ENCODE peak calls at places on chromosomes 1 and 21, in five cellular contexts. J, S, I, O and A are unnamed samples.

GRCh38 chr1:186456731-186457255 is 4.1 kb downstream of the PDC start:
- DNase-seq in J (no peak), S (no peak), I (no peak), O (no peak), A (no peak)

GRCh38 chr1:39508857-39509305 is 17.4 kb downstream of the BMP8A start:
- DNase-seq in J (no peak), S (no peak), I (no peak), O (no peak), A (no peak)

GRCh38 chr1:52140633-52141512 is 1.0 kb upstream of the ZFYVE9 start:
- DNase-seq in J (no peak), S (no peak), I (no peak), O (peak; percentile 29), A (no peak)

GRCh38 chr21:37061926-37062591 is 10.8 kb downstream of the PIGP start:
- DNase-seq in J (no peak), S (no peak), I (no peak), O (no peak), A (no peak)

GRCh38 chr1:212139526-212140137 is 104.1 kb downstream of the DTL start:
- DNase-seq in J (no peak), S (no peak), I (no peak), O (no peak), A (no peak)

GRCh38 chr1:98084188-98084587 is 163.4 kb upstream of the DPYD start:
- DNase-seq in J (no peak), S (no peak), I (no peak), O (no peak), A (no peak)

GRCh38 chr1:168664069-168664834 is 64.8 kb downstream of the DPT start:
- DNase-seq in J (no peak), S (no peak), I (no peak), O (no peak), A (no peak)

GRCh38 chr21:15293251-15293650 is 228.5 kb upstream of the NRIP1 start:
- DNase-seq in J (peak; percentile 73), S (no peak), I (no peak), O (peak; percentile 68), A (no peak)

GRCh38 chr1:30253807-30254440 is 469.5 kb downstream of the MATN1 start:
- DNase-seq in J (no peak), S (no peak), I (no peak), O (no peak), A (no peak)

GRCh38 chr21:43269461-43269860 is 100.7 kb downstream of the CRYAA start:
- DNase-seq in J (no peak), S (peak; percentile 6), I (no peak), O (no peak), A (no peak)

GRCh38 chr1:154176341-154176740 is 15.6 kb downstream of the TPM3 start:
- DNase-seq in J (no peak), S (no peak), I (no peak), O (peak; percentile 86), A (no peak)

DNA sequence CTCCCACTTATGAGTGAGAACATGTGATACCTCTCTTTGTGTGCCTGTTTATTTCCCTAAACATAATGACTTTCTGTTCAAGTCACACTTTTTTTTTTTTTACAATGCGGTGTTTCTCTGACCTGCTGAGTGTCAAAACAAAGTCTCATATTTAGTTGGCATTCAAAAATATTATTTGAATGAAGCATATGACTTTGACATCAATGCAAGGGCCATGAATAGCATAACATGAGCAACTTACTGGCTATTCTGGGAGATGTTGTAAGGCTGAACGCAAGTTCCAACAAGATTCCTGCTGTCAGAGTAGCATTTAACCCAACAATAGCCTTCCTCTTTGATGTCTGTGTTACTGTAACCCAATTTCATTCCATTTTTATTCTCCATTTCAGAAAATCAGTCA is 2.0 kb upstream of the KRTAP19-1 start:
- DNase-seq in J (no peak), S (no peak), I (no peak), O (no peak), A (no peak)
- H3K27ac ChIP-seq in J (no peak overlapping the region), S (no peak overlapping the region), I (no peak overlapping the region), O (no peak overlapping the region), A (peak overlapping the region; percentile 66)

GRCh38 chr1:113073457-113073950 is 506 bp downstream of the LRIG2 start:
- DNase-seq in J (peak; percentile 15), S (peak; percentile 45), I (no peak), O (peak; percentile 78), A (peak; percentile 48)

GRCh38 chr1:113074237-113074636 is 1.2 kb downstream of the LRIG2 start:
- DNase-seq in J (no peak), S (no peak), I (no peak), O (peak; percentile 36), A (no peak)

GRCh38 chr1:113072757-113073456 is at the start of gene LRIG2:
- DNase-seq in J (peak; percentile 96), S (peak; percentile 99), I (peak; percentile 98), O (peak; percentile 98), A (peak; percentile 98)

GRCh38 chr1:113072141-113072756 is 749 bp upstream of the LRIG2 start:
- DNase-seq in J (no peak), S (no peak), I (no peak), O (no peak), A (no peak)
- TF ChIP-seq CTCF in J (no peak), S (no peak), I (no peak), O (no peak), A (no peak)

DNA sequence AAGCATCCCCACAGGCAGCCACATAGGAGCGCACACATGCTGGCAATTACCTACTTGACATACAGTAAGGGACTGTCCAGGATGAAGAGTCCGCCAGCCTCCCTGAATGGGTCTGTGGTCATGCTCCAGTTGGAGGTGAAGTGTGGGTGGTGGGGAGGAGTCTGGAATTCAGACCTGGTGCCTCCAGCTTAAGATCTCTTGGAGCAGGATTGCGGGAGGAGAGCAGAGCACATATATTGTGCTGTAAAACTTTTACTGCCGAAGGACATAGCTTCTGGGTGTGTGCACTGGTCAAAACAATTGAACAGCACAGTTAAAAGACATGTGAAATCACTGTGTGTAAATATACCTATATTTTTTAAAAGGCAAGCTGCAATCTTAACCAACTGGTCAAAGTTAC is 17.9 kb downstream of the STK40 start:
- DNase-seq in J (no peak), S (no peak), I (no peak), O (no peak), A (no peak)
- H3K27ac ChIP-seq in J (no peak overlapping the region), S (no peak overlapping the region), I (no peak overlapping the region), O (no peak overlapping the region), A (no peak overlapping the region)

DNA sequence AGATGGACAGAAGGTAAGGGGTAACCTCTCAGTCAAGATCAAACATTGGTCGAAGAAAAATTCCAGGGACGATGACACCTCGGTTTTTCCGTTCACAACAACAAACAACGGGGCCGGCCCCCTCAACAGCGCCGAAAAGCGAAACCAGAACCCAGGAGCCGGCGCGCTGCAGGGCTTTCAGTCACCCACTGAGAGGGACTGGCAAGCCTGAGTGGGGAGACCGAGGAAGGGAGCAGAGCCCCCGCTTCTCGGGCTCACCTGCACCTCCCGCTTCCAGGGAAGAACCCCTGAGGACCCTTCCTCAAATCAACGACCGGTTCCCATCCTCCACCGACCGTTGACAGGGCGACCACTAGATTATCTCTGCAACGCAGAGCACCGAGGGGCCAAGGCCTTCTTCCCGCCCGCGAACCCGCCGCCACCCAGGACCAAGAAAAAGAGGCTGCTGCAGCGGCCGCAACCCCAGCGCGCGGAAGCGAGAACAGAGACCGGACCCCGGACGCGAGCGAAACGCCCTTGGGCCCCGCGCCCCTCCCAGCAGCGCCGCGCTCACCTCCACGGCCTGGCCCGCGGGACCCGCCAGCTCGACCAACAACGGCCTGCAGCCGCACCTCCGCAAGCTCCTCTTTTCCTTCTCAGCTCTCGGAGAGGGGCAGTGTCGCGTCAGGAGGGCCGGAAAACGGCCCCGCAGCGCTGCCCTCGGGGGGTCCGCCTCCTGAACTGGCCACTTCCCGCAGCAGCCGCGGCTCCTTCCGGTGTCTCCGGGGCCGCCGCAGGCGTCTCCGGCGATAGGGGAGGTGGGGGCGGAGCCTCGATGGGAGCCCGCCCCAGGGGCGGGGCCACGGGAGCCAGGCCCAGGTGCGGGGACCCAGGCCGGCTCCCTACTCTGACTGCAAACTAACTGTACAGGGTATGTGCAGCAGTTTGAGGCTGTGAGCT is at the start of gene USP33:
- DNase-seq in J (no peak), S (peak; percentile 90), I (peak; percentile 92), O (peak; percentile 79), A (peak; percentile 91)
- TF ChIP-seq CTCF in J (no peak), S (peak; percentile 13), I (no peak), O (no peak), A (no peak)

GRCh38 chr1:79859212-79859948 is 852.9 kb upstream of the ADGRL4 start:
- DNase-seq in J (no peak), S (no peak), I (no peak), O (peak; percentile 97), A (no peak)
- H3K27ac ChIP-seq in J (no peak overlapping the region), S (no peak overlapping the region), I (no peak overlapping the region), O (peak overlapping the region; percentile 98), A (no peak overlapping the region)

DNA sequence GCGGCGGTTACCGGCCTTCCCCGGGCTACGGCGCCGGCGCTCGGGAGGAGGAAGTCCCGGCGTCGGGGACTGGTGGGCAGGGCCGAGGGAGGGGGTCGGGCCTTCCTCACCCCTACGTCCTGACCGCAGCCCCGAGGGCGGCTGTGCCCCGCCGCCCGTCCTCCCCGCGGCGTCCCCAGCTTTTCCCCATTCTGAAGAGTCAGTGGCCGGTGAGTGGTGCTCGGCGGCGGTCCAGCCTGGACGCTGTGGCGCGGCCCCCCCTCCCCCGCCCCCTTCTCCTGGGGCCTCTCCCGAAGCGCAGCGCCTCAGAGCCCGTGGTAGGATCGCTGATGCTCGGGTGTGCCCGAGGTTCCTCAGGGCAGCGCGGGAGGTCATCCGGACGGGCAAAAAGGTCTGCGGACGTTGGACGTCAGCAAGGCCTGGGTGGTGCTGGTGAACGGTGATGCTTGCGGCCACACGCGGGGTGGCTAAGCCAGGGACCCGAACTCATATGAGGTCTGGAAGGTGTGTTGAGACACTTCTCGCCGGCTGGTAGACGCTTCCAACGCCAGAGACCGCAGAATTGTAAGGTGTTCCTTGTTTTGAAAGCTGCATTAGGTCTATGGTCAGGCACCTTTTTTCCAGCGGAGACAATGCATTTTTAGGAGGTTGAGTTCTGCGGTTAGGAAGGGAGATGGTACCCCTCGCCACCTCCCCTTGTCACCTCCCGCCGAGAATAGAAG is 725 bp downstream of the SLC25A33 start:
- DNase-seq in J (no peak), S (peak; percentile 41), I (peak; percentile 60), O (peak; percentile 62), A (peak; percentile 58)
- TF ChIP-seq CTCF in J (no peak), S (no peak), I (no peak), O (no peak), A (no peak)

GRCh38 chr1:42929434-42930177 is 29.1 kb downstream of the SLC2A1 start:
- DNase-seq in J (no peak), S (no peak), I (no peak), O (no peak), A (no peak)

GRCh38 chr1:42927274-42927841 is 31.3 kb downstream of the SLC2A1 start:
- DNase-seq in J (no peak), S (no peak), I (no peak), O (no peak), A (no peak)

GRCh38 chr1:42927920-42928505 is 30.7 kb downstream of the SLC2A1 start:
- DNase-seq in J (no peak), S (no peak), I (no peak), O (no peak), A (no peak)

GRCh38 chr1:42930178-42931107 is 28.2 kb downstream of the SLC2A1 start:
- DNase-seq in J (no peak), S (no peak), I (no peak), O (no peak), A (no peak)

GRCh38 chr1:42928859-42929258 is 29.8 kb downstream of the SLC2A1 start:
- DNase-seq in J (no peak), S (no peak), I (no peak), O (no peak), A (no peak)
- H3K27ac ChIP-seq in J (no peak overlapping the region), S (no peak overlapping the region), I (no peak overlapping the region), O (no peak overlapping the region), A (no peak overlapping the region)